ENCODE peak calls at places on chromosomes 3 and 15, in four cellular contexts. A is HL-60, H is substantia nigra, Y is transverse colon. C is an unnamed sample.

GRCh38 chr3:48702320-48702921 is 14.6 kb downstream of the IP6K2 start:
- DNase-seq in Y (no peak), H (no peak), A (no peak), C (no peak)

GRCh38 chr3:42658091-42658770 is 4.7 kb downstream of the ZBTB47 start:
- DNase-seq in H (no peak), Y (no peak), A (no peak), C (no peak)

GRCh38 chr15:57017024-57017423 is 98.6 kb downstream of the TCF12 start:
- DNase-seq in A (no peak), Y (no peak), H (no peak), C (no peak)

GRCh38 chr3:37372669-37373068 is 198.3 kb upstream of the LRRFIP2 start:
- DNase-seq in A (no peak), Y (no peak), H (no peak), C (no peak)

GRCh38 chr3:23810342-23811116 is 4.8 kb downstream of the UBE2E1 start:
- DNase-seq in Y (peak), H (peak), A (no peak), C (peak)

GRCh38 chr3:81728766-81729544 is 32.5 kb downstream of the GBE1 start:
- DNase-seq in Y (no peak), H (no peak), A (no peak), C (no peak)

GRCh38 chr3:112381673-112382542 is 49.0 kb downstream of the CD200 start:
- DNase-seq in Y (no peak), A (no peak), H (no peak), C (no peak)

GRCh38 chr15:88348579-88349255 is 92.2 kb upstream of the NTRK3 start:
- DNase-seq in H (no peak), A (no peak), Y (no peak), C (no peak)

GRCh38 chr15:83446904-83447708 is at the start of gene SH3GL3:
- DNase-seq in Y (peak), A (no peak), H (peak), C (peak)

GRCh38 chr15:63818191-63818590 is 15.6 kb downstream of the HERC1 start:
- DNase-seq in A (no peak), Y (no peak), H (no peak), C (no peak)

GRCh38 chr15:42577514-42578031 is 2.2 kb downstream of the STARD9 start:
- DNase-seq in Y (no peak), A (no peak), H (no peak), C (no peak)

GRCh38 chr3:133506215-133506901 is 67.1 kb upstream of the CDV3 start:
- DNase-seq in Y (peak), A (no peak), H (no peak), C (no peak)

GRCh38 chr3:163438760-163439159 is 1639.5 kb downstream of the SI start:
- DNase-seq in H (no peak), Y (no peak), A (no peak), C (no peak)

GRCh38 chr3:138348107-138348949 is at the start of gene MRAS:
- DNase-seq in H (peak), Y (peak), A (peak), C (peak)

GRCh38 chr3:43699864-43700263 is 9.1 kb downstream of the ABHD5 start:
- DNase-seq in Y (peak), H (no peak), A (no peak), C (no peak)

GRCh38 chr3:139759470-139759869 is 81.7 kb upstream of the NMNAT3 start:
- DNase-seq in A (no peak), H (no peak), Y (no peak), C (no peak)
- H3K27ac ChIP-seq in A (no peak), H (no peak), Y (no peak), C (no peak)

GRCh38 chr3:32684800-32685603 is at the start of gene CNOT10:
- DNase-seq in Y (peak), A (peak), H (peak), C (peak)

GRCh38 chr3:32686713-32687112 is 1.7 kb downstream of the CNOT10 start:
- DNase-seq in H (no peak), Y (no peak), A (no peak), C (no peak)

GRCh38 chr3:32681811-32682210 is 3.2 kb upstream of the CNOT10 start:
- DNase-seq in A (no peak), H (no peak), Y (no peak), C (no peak)

GRCh38 chr3:32685604-32686185 is 707 bp downstream of the CNOT10 start:
- DNase-seq in Y (no peak), H (no peak), A (no peak), C (no peak)

GRCh38 chr3:32684029-32684799 is 774 bp upstream of the CNOT10 start:
- DNase-seq in A (no peak), Y (no peak), H (no peak), C (no peak)
- H3K27ac ChIP-seq in A (peak), Y (peak), H (peak), C (peak)

GRCh38 chr3:195548046-195548445 is 4.9 kb upstream of the PPP1R2 start:
- DNase-seq in Y (no peak), H (no peak), A (no peak), C (no peak)
- H3K27ac ChIP-seq in Y (peak), H (no peak), A (no peak), C (no peak)

GRCh38 chr3:52240886-52241244 is 1.9 kb upstream of the TWF2 start:
- DNase-seq in Y (no peak), A (no peak), H (no peak), C (no peak)
- H3K27ac ChIP-seq in Y (peak), A (no peak), H (peak), C (no peak)

GRCh38 chr3:113468536-113468935 is 27.2 kb upstream of the CFAP44 start:
- DNase-seq in H (no peak), A (no peak), Y (no peak), C (no peak)
- H3K27ac ChIP-seq in H (no peak), A (no peak), Y (no peak), C (no peak)